ENCODE peak calls at places on chromosome 5, in six cellular contexts. X, F, K, C, R and T are unnamed samples. For H3K4me1, the result is how much of the 10 kb centered on the place peaks cover.

GRCh38 chr5:6692906-6693305 is 20.3 kb upstream of the TENT4A start:
- DNase-seq in K (no peak), X (no peak), R (no peak), C (no peak), F (no peak), T (no peak)

GRCh38 chr5:153974813-153975163 is 63.9 kb downstream of the FAM114A2 start:
- DNase-seq in X (no peak), R (no peak), K (no peak), F (no peak), C (no peak), T (no peak)

GRCh38 chr5:76163111-76163628 is 80.0 kb downstream of the SV2C start:
- DNase-seq in X (no peak), K (no peak), C (no peak), F (no peak), R (no peak), T (no peak)

GRCh38 chr5:137146402-137146889 is 352.7 kb downstream of the SPOCK1 start:
- DNase-seq in R (no peak), K (peak), F (peak), X (no peak), C (no peak), T (no peak)

GRCh38 chr5:147310059-147310704 is 75.4 kb downstream of the STK32A start:
- DNase-seq in K (peak), X (peak), F (peak), C (peak), R (no peak), T (peak)

GRCh38 chr5:30502277-30502676 is 691.2 kb upstream of the CDH6 start:
- DNase-seq in R (no peak), X (no peak), F (no peak), K (no peak), C (no peak), T (no peak)

GRCh38 chr5:77993799-77994318 is 217.7 kb upstream of the TBCA start:
- DNase-seq in C (no peak), R (no peak), X (no peak), F (no peak), K (no peak), T (no peak)

GRCh38 chr5:141753971-141754713 is 72.1 kb upstream of the ARAP3 start:
- DNase-seq in K (no peak), X (no peak), C (no peak), R (no peak), F (no peak), T (peak)

GRCh38 chr5:165321912-165322311 is 1816.5 kb downstream of the MAT2B start:
- DNase-seq in F (no peak), C (peak), X (no peak), R (no peak), K (no peak), T (no peak)

GRCh38 chr5:179668404-179668803 is 12.4 kb downstream of the CBY3 start:
- DNase-seq in R (peak), X (peak), F (no peak), K (no peak), C (peak), T (peak)

GRCh38 chr5:979100-979817 is 29.3 kb upstream of the NKD2 start:
- DNase-seq in C (no peak), F (no peak), X (no peak), R (no peak), K (no peak), T (no peak)

GRCh38 chr5:140965905-140966292 is 377 bp upstream of the PCDHAC2 start:
- DNase-seq in F (no peak), X (no peak), R (no peak), K (no peak), C (no peak), T (no peak)

GRCh38 chr5:130337179-130337888 is 433.1 kb downstream of the CHSY3 start:
- DNase-seq in R (no peak), X (no peak), F (no peak), C (no peak), K (no peak), T (no peak)

GRCh38 chr5:158718738-158719505 is 380.8 kb downstream of the EBF1 start:
- DNase-seq in C (no peak), K (no peak), X (no peak), R (no peak), F (no peak), T (no peak)

GRCh38 chr5:84298628-84299027 is 86.1 kb downstream of the EDIL3 start:
- DNase-seq in K (no peak), X (no peak), R (no peak), F (no peak), C (no peak), T (no peak)

GRCh38 chr5:150080696-150081435 is 5.5 kb downstream of the CSF1R start:
- DNase-seq in X (no peak), K (no peak), R (no peak), C (no peak), F (no peak), T (peak)

GRCh38 chr5:72604111-72604792 is 97.0 kb upstream of the ZNF366 start:
- DNase-seq in C (no peak), K (no peak), R (no peak), X (no peak), F (no peak), T (no peak)

GRCh38 chr5:111069839-111070238 is 1.7 kb upstream of the TSLP start:
- DNase-seq in K (no peak), X (no peak), F (no peak), C (no peak), R (no peak), T (no peak)

DNA sequence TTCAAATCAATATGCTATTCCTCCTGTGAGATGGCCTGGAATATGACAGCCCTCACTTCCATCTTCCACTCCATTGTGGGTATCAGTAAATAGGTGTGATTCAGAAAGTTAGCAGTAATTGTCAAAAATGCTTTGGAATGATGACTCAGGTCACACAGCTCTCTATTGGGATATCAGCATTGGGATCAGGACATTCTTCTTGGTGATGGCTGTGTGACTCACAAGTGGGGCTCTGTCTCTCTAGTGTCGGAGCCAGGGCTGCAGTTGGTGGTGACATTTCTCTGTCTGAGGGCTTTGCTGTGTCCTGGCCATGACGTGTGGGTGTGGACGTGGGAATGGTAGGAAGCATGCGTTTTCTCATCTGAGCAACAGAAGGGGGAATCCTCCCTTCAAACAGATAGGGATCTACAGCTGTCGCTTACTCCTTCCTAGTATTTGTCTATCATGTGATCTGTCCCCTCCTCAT is 125.1 kb downstream of the TRIO start:
- DNase-seq in K (no peak), X (no peak), C (no peak), F (no peak), R (peak), T (no peak)
- TF ChIP-seq EP300 in K (no peak), X (no peak), C (peak), F (no peak), R (no peak), T (no peak)

DNA sequence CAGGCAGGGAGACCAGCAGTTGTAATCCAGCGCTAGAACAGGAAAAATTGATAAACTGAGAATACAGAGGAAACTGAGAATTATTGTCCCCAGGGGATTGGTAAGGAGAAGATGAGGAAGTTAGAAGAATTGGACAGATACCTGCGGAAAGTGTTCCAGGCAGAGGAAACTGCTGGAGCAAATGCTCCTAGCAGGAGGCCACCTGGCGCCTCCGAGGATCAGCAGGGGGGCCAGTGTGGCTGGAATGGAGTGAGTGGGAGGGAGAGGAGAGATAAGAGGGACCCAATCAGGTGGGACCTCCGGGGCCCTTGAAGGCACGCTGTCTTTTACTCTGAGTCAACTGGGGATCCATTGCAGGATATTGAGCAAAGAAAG is 695 bp upstream of the ANXA6 start:
- DNase-seq in F (no peak), R (peak), K (no peak), C (no peak), X (no peak), T (no peak)
- TF ChIP-seq POLR2AphosphoS5 in F (no peak), R (no peak), K (no peak), C (no peak), X (no peak), T (no peak)

GRCh38 chr5:74640450-74641013 is at the start of gene ENC1:
- DNase-seq in R (peak), X (peak), F (peak), C (peak), K (peak), T (peak)

GRCh38 chr5:74641778-74642542 is 1.4 kb upstream of the ENC1 start:
- DNase-seq in R (peak), X (peak), F (no peak), C (peak), K (no peak), T (peak)

GRCh38 chr5:74638776-74639537 is 1.6 kb downstream of the ENC1 start:
- DNase-seq in C (peak), F (no peak), R (no peak), X (no peak), K (no peak), T (no peak)

GRCh38 chr5:74641014-74641777 is 668 bp upstream of the ENC1 start:
- DNase-seq in K (peak), R (peak), F (peak), X (peak), C (peak), T (peak)

GRCh38 chr5:74639538-74640449 is 734 bp downstream of the ENC1 start:
- DNase-seq in C (peak), X (peak), F (peak), R (no peak), K (no peak), T (peak)
- H3K4me1 ChIP-seq in C (under half), X (under half), F (under half), R (under half), K (under half), T (half or more)

DNA sequence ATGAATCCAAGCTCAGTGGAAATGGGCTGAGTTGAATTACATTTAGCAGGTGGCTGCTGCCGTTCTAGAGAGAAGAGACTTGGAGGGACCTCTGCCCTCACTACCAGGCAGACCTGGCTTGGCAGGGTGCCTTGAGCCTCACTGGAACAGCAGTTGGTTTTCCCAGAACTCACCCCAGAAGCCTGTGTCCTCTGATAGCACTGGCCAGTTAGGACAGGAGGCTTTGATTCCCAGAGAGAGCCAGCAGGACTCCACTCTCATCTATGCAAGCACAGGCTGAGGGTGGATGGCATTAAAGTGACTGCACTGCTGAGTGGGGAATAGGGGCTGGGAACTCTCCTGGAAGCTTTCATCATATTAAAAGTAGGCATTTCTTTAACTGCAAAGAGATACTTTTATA is 54.8 kb downstream of the PWWP2A start:
- DNase-seq in C (peak), X (peak), R (no peak), K (no peak), F (no peak), T (peak)
- TF ChIP-seq EP300 in C (no peak), X (no peak), R (no peak), K (no peak), F (no peak), T (no peak)

GRCh38 chr5:134512661-134512999 is 12.8 kb upstream of the JADE2 start:
- DNase-seq in F (no peak), R (no peak), C (no peak), X (no peak), K (no peak), T (no peak)

GRCh38 chr5:134521831-134522230 is 3.6 kb upstream of the JADE2 start:
- DNase-seq in C (no peak), R (no peak), F (no peak), K (no peak), X (no peak), T (no peak)

GRCh38 chr5:134515801-134516200 is 9.7 kb upstream of the JADE2 start:
- DNase-seq in C (no peak), F (no peak), K (no peak), X (no peak), R (no peak), T (no peak)

GRCh38 chr5:134519989-134520388 is 5.5 kb upstream of the JADE2 start:
- DNase-seq in X (no peak), R (no peak), K (no peak), C (no peak), F (no peak), T (no peak)

DNA sequence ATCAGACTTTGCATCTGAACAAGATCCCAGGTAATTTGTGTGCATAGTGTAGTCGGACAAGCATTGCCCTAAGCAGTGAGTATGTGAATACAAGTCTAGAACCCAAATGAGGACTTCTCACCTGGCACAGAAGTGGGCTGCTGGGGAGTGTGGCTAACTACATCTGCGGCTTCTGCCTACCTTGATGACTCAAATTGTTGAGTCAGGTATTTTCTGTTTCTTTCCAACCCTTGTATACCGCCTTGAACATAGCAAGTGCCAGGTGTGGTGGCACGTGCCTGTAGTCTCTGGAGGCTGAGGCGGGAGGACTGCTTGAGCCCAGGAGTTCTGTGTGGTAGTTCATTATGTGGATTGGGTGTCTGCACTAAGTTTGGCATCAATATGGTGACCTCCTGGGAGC is 7.9 kb upstream of the JADE2 start:
- DNase-seq in F (no peak), K (no peak), R (no peak), C (no peak), X (no peak), T (no peak)
- TF ChIP-seq POLR2AphosphoS5 in F (no peak), K (no peak), R (no peak), C (no peak), X (no peak), T (no peak)

GRCh38 chr5:177507596-177508216 is 1.9 kb downstream of the DOK3 start:
- DNase-seq in F (no peak), X (no peak), K (no peak), R (no peak), C (no peak), T (no peak)

GRCh38 chr5:177509991-177510566 is 453 bp upstream of the DOK3 start:
- DNase-seq in R (no peak), X (no peak), F (no peak), K (no peak), C (no peak), T (no peak)

GRCh38 chr5:177509361-177509951 is at the start of gene DOK3:
- DNase-seq in C (no peak), F (no peak), R (no peak), K (no peak), X (peak), T (peak)

GRCh38 chr5:177508217-177508611 is 1.4 kb downstream of the DOK3 start:
- DNase-seq in C (no peak), X (no peak), F (no peak), R (no peak), K (no peak), T (no peak)

DNA sequence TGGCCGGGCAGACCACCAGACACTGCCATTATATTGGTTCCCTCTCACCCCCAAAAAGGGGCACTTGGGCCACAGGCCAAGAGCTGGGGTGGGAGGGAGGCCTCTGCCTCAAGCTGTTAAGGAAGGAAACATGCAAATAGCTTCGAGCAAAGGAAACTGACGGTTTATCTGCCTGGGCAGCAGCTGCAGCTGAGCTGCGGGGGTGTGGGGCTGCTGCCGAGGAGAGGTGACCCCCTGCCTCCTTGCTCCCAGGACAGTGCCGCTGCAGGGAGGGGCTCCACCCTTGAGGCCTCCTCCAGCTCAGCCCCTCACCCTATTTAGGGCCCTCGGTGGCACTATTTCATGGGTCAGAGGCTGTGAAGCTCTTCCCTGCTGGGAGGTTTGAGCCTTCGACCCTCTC is 789 bp downstream of the DOK3 start:
- DNase-seq in X (no peak), K (no peak), R (no peak), F (no peak), C (no peak), T (no peak)
- H3K4me1 ChIP-seq in X (under half), K (under half), R (under half), F (under half), C (under half), T (under half)

GRCh38 chr5:172412724-172413260 is 41.5 kb downstream of the SH3PXD2B start:
- DNase-seq in X (peak), F (peak), K (peak), R (no peak), C (peak), T (peak)
- TF ChIP-seq EP300 in X (peak), F (peak), K (peak), R (no peak), C (peak), T (peak)

GRCh38 chr5:132465095-132465707 is 25.4 kb downstream of the IRF1 start:
- DNase-seq in F (peak), C (no peak), X (peak), K (no peak), R (no peak), T (no peak)

GRCh38 chr5:132467292-132467984 is 23.1 kb downstream of the IRF1 start:
- DNase-seq in F (peak), X (peak), C (no peak), R (peak), K (peak), T (no peak)

GRCh38 chr5:132464155-132464939 is 26.2 kb downstream of the IRF1 start:
- DNase-seq in K (no peak), R (no peak), C (peak), F (peak), X (peak), T (no peak)

GRCh38 chr5:132468665-132469379 is 21.8 kb downstream of the IRF1 start:
- DNase-seq in X (peak), F (no peak), C (no peak), K (peak), R (no peak), T (peak)

GRCh38 chr5:132466453-132467291 is 23.9 kb downstream of the IRF1 start:
- DNase-seq in X (peak), K (peak), R (peak), F (peak), C (no peak), T (peak)
- TF ChIP-seq POLR2AphosphoS5 in X (peak), K (no peak), R (no peak), F (no peak), C (no peak), T (no peak)